ENCODE peak calls at places on chromosome 19, in four cellular contexts. S, F, J and U are unnamed samples.

GRCh38 chr19:4414144-4414799 is 11.8 kb downstream of the CHAF1A start:
- DNase-seq in J (no peak), F (no peak), S (peak; percentile 17), U (no peak)

GRCh38 chr19:29873024-29873800 is 61.4 kb downstream of the CCNE1 start:
- DNase-seq in J (no peak), F (peak; percentile 81), S (peak; percentile 43), U (no peak)

GRCh38 chr19:51111606-51112005 is 3.4 kb upstream of the CTU1 start:
- DNase-seq in S (peak; percentile 36), F (peak; percentile 68), J (peak; percentile 40), U (no peak)

GRCh38 chr19:3082331-3082730 is 11.8 kb upstream of the GNA11 start:
- DNase-seq in F (no peak), J (no peak), S (no peak), U (no peak)

GRCh38 chr19:18428837-18429674 is 8.9 kb downstream of the ISYNA1 start:
- DNase-seq in S (no peak), J (no peak), F (peak; percentile 96), U (no peak)

GRCh38 chr19:678791-679388 is 2.7 kb downstream of the FSTL3 start:
- DNase-seq in F (no peak), J (no peak), S (no peak), U (no peak)

GRCh38 chr19:1357695-1358094 is 26.0 kb upstream of the NDUFS7 start:
- DNase-seq in F (peak; percentile 75), J (no peak), S (no peak), U (no peak)

GRCh38 chr19:38559428-38560401 is 58.0 kb downstream of the MAP4K1 start:
- DNase-seq in J (no peak), S (no peak), F (no peak), U (no peak)

GRCh38 chr19:1725100-1726064 is 27.9 kb upstream of the ONECUT3 start:
- DNase-seq in F (peak; percentile 89), S (peak; percentile 46), J (no peak), U (no peak)

GRCh38 chr19:4742717-4743646 is 19.3 kb upstream of the DPP9 start:
- DNase-seq in F (peak; percentile 65), J (no peak), S (no peak), U (no peak)

GRCh38 chr19:39401549-39402416 is 4.9 kb upstream of the ZFP36 start:
- DNase-seq in J (peak; percentile 78), S (peak; percentile 76), F (no peak), U (peak; percentile 29)

GRCh38 chr19:50510121-50510670 is 795 bp downstream of the JOSD2 start:
- DNase-seq in S (no peak), F (no peak), J (no peak), U (no peak)

GRCh38 chr19:34274827-34275625 is 20.7 kb downstream of the GARRE1 start:
- DNase-seq in F (no peak), J (no peak), S (peak; percentile 46), U (no peak)

GRCh38 chr19:41206926-41207750 is 11.9 kb upstream of the AXL start:
- DNase-seq in J (no peak), S (no peak), F (peak; percentile 60), U (no peak)

GRCh38 chr19:32646556-32646955 is 28.4 kb downstream of the ANKRD27 start:
- DNase-seq in F (no peak), S (no peak), J (no peak), U (no peak)

GRCh38 chr19:447816-448546 is 12.9 kb downstream of the SHC2 start:
- DNase-seq in J (no peak), S (no peak), F (no peak), U (no peak)

GRCh38 chr19:8569066-8569761 is 8.0 kb downstream of the MYO1F start:
- DNase-seq in J (peak; percentile 49), F (no peak), S (peak; percentile 96), U (peak; percentile 63)

GRCh38 chr19:29375429-29376093 is 150.2 kb upstream of the VSTM2B start:
- DNase-seq in J (no peak), F (no peak), S (no peak), U (no peak)

GRCh38 chr19:42569193-42569592 is 25.5 kb downstream of the CEACAM8 start:
- DNase-seq in S (no peak), J (no peak), F (no peak), U (no peak)

GRCh38 chr19:29667941-29668340 is 2.7 kb downstream of the PLEKHF1 start:
- DNase-seq in J (no peak), F (no peak), S (no peak), U (no peak)

GRCh38 chr19:9309974-9310446 is 372 bp upstream of the ZNF699 start:
- DNase-seq in J (peak; percentile 91), F (peak; percentile 99), S (peak; percentile 97), U (peak; percentile 85)

GRCh38 chr19:3071764-3072163 is 9.5 kb upstream of the TLE5 start:
- DNase-seq in S (no peak), F (no peak), J (no peak), U (no peak)

GRCh38 chr19:11291415-11291814 is 4.5 kb upstream of the TSPAN16 start:
- DNase-seq in J (no peak), S (no peak), F (no peak), U (no peak)

GRCh38 chr19:18611327-18612050 is 1.2 kb upstream of the TMEM59L start:
- DNase-seq in J (no peak), F (peak; percentile 76), S (no peak), U (no peak)

GRCh38 chr19:6862673-6863078 is 24.7 kb upstream of the ADGRE1 start:
- DNase-seq in F (peak; percentile 93), J (peak; percentile 81), S (peak; percentile 96), U (peak; percentile 84)
- TF ChIP-seq CTCF in F (peak; percentile 95), J (peak; percentile 96), S (peak; percentile 98), U (peak; percentile 86)

GRCh38 chr19:53906211-53907192 is 2.6 kb upstream of the CACNG7 start:
- DNase-seq in S (peak; percentile 39), F (peak; percentile 81), J (no peak), U (peak; percentile 63)
- TF ChIP-seq EZH2 in S (no peak), F (no peak), J (no peak), U (no peak)

DNA sequence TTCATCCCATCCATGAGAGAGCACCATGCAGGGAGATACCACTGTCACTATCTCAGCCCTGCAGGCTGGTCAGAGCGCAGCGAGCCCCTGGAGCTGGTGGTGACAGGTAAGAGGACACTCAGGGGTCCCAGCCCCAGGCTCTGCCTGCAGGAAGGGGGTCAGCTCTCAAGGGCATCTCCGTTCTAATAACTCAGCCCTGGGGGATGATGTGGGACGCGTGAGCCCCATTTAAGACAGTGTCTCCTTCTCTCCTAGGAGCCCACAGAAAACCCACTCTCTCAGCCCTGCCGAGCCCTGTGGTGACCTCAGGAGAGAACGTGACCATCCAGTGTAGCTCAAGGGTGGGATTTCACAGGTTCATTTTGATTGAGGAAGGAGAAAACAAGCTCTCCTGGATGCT is 15.5 kb upstream of the KIR3DL3 start:
- DNase-seq in S (no peak), F (no peak), J (no peak), U (no peak)
- H3K9me2 ChIP-seq in S (no peaks in the 10 kb centered on the region), F (no peaks in the 10 kb centered on the region), J (no peaks in the 10 kb centered on the region), U (no peaks in the 10 kb centered on the region)

DNA sequence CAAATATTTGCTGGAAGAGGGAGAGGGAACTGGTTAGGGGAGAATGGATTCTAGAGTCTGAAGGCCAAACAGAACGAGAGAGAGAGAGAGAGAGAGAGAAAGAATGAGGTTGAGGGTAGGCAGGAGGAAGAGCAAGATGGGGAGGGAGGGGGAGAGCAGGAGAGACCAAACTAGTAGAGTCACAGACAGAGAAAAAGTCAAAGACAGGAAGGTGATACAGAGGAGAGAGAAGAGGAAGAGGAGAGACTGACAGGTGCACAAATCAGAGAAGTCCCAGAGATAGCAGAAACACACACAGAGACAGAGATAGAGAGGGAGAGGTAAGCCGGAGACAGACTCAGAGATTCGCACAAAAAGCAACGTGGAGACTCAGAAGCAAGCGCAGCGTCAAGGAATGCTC is 5.6 kb upstream of the CACNG6 start:
- DNase-seq in J (no peak), S (no peak), F (no peak), U (no peak)
- TF ChIP-seq CTCF in J (no peak), S (no peak), F (no peak), U (no peak)

GRCh38 chr19:47423203-47423882 is 4.0 kb upstream of the MEIS3 start:
- DNase-seq in J (no peak), F (no peak), S (no peak), U (no peak)

GRCh38 chr19:47422417-47423163 is 3.3 kb upstream of the MEIS3 start:
- DNase-seq in S (no peak), F (no peak), J (no peak), U (no peak)

GRCh38 chr19:47419789-47420188 is 462 bp upstream of the MEIS3 start:
- DNase-seq in J (no peak), F (no peak), S (no peak), U (no peak)

GRCh38 chr19:47421844-47422395 is 2.6 kb upstream of the MEIS3 start:
- DNase-seq in S (no peak), F (peak; percentile 69), J (no peak), U (no peak)

DNA sequence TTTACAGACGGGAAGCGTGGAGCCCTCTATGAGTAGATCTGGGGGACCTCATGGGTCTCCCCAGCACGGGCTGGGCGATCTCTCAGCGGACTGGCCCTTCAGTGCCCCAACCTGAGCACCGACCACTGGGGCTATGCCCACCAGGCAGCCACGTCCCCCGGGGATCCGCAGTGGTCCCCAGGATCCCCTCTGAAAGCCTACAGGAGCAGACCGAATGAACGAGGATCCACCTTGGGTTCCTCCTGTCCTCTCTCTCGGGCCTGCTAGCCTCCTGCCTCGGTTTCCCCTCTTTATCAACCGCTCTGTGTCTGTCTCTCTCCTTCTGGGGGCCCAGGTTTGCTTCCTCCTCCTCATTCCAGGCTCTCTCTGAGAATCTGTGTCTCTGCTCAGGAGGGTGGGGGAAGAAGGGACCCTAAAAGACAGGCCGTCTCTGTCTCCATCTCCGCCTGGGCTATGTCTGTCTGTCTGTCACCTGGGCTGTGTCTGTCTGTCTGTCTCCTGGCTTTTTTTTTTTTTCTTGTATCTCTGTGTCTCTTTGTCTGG is 2.0 kb upstream of the MEIS3 start:
- DNase-seq in S (no peak), F (no peak), J (no peak), U (no peak)
- TF ChIP-seq EZH2 in S (no peak), F (no peak), J (no peak), U (no peak)

GRCh38 chr19:46863818-46864629 is 3.2 kb downstream of the ARHGAP35 start:
- DNase-seq in J (no peak), S (peak; percentile 73), F (peak; percentile 92), U (peak; percentile 99)
- H3K9me2 ChIP-seq in J (no peaks in the 10 kb centered on the region), S (no peaks in the 10 kb centered on the region), F (no peaks in the 10 kb centered on the region), U (no peaks in the 10 kb centered on the region)

GRCh38 chr19:48650974-48651681 is 5.1 kb upstream of the CA11 start:
- DNase-seq in F (no peak), S (no peak), J (no peak), U (no peak)
- TF ChIP-seq CTCF in F (no peak), S (no peak), J (no peak), U (no peak)